ENCODE peak calls at places on chromosomes 3 and 15, in six cellular contexts. U is cardiac fibroblast, S is fibroblast of villous mesenchyme, R is Panc1, L is tibial nerve, Z is omental fat pad. K is an unnamed sample.

GRCh38 chr3:134956395-134956794 is 161.3 kb downstream of the EPHB1 start:
- DNase-seq in U (no peak), S (no peak), R (no peak), L (no peak), Z (no peak), K (no peak)

GRCh38 chr3:106719583-106719982 is 657.7 kb upstream of the CCDC54 start:
- DNase-seq in U (no peak), S (no peak), R (no peak), L (no peak), Z (no peak), K (no peak)

GRCh38 chr3:72265250-72265649 is 480.3 kb upstream of the PROK2 start:
- DNase-seq in U (peak), S (peak), R (no peak), L (no peak), Z (no peak), K (no peak)

GRCh38 chr3:33557829-33558228 is 117.6 kb upstream of the UBP1 start:
- DNase-seq in U (no peak), S (no peak), R (no peak), L (no peak), Z (no peak), K (no peak)

GRCh38 chr3:82707035-82707434 is 945.6 kb upstream of the GBE1 start:
- DNase-seq in U (no peak), S (no peak), R (no peak), L (no peak), Z (no peak), K (no peak)

GRCh38 chr3:144039661-144040060 is 68.0 kb downstream of the DIPK2A start:
- DNase-seq in U (no peak), S (no peak), R (no peak), L (no peak), Z (no peak), K (no peak)

GRCh38 chr15:29942548-29942947 is 120.3 kb upstream of the TJP1 start:
- DNase-seq in U (no peak), S (no peak), R (no peak), L (no peak), Z (no peak), K (no peak)

GRCh38 chr3:134486577-134487041 is 752 bp downstream of the CEP63 start:
- DNase-seq in U (peak), S (peak), R (no peak), L (no peak), Z (no peak), K (no peak)

GRCh38 chr3:64238971-64239667 is 13.9 kb upstream of the PRICKLE2 start:
- DNase-seq in U (peak), S (peak), R (no peak), L (peak), Z (peak), K (no peak)

GRCh38 chr15:39788108-39788507 is 5.5 kb upstream of the FSIP1 start:
- DNase-seq in U (peak), S (peak), R (no peak), L (no peak), Z (no peak), K (no peak)

GRCh38 chr3:8962226-8962861 is 928 bp downstream of the RAD18 start:
- DNase-seq in U (peak), S (no peak), R (no peak), L (no peak), Z (no peak), K (no peak)

GRCh38 chr15:26023231-26023630 is 160.1 kb upstream of the ATP10A start:
- DNase-seq in U (no peak), S (no peak), R (no peak), L (no peak), Z (no peak), K (no peak)

GRCh38 chr3:57221883-57222282 is 5.6 kb upstream of the APPL1 start:
- DNase-seq in U (peak), S (peak), R (no peak), L (no peak), Z (no peak), K (no peak)

GRCh38 chr3:195207056-195207455 is 63.9 kb downstream of the XXYLT1 start:
- DNase-seq in U (no peak), S (no peak), R (no peak), L (no peak), Z (no peak), K (no peak)

GRCh38 chr3:46671541-46672348 is 21.7 kb downstream of the ALS2CL start:
- DNase-seq in U (no peak), S (no peak), R (no peak), L (peak), Z (peak), K (no peak)

GRCh38 chr3:56926513-56927282 is 124.9 kb upstream of the ARHGEF3 start:
- DNase-seq in U (peak), S (peak), R (no peak), L (no peak), Z (no peak), K (no peak)

GRCh38 chr3:58184309-58184981 is 26.3 kb downstream of the DNASE1L3 start:
- DNase-seq in U (no peak), S (no peak), R (no peak), L (no peak), Z (no peak), K (no peak)

GRCh38 chr15:91867581-91868026 is 14.1 kb downstream of the SLCO3A1 start:
- DNase-seq in U (peak), S (peak), R (peak), L (no peak), Z (peak), K (no peak)

GRCh38 chr15:28118083-28118482 is 19.0 kb upstream of the OCA2 start:
- DNase-seq in U (no peak), S (no peak), R (no peak), L (no peak), Z (no peak), K (no peak)

GRCh38 chr15:35043380-35044095 is 41.6 kb downstream of the NANOGP8 start:
- DNase-seq in U (peak), S (no peak), R (no peak), L (no peak), Z (no peak), K (no peak)

GRCh38 chr3:187593347-187593850 is 76.8 kb downstream of the SST start:
- DNase-seq in U (no peak), S (no peak), R (no peak), L (no peak), Z (no peak), K (no peak)

GRCh38 chr3:15051531-15051930 is 13.6 kb downstream of the MRPS25 start:
- DNase-seq in U (peak), S (peak), R (peak), L (no peak), Z (no peak), K (peak)

GRCh38 chr3:40130721-40131120 is 178.8 kb upstream of the EIF1B start:
- DNase-seq in U (peak), S (no peak), R (no peak), L (no peak), Z (no peak), K (no peak)

GRCh38 chr15:29870495-29871151 is 48.4 kb upstream of the TJP1 start:
- DNase-seq in U (no peak), S (peak), R (no peak), L (no peak), Z (no peak), K (peak)

GRCh38 chr3:144770813-144771400 is 799.3 kb downstream of the DIPK2A start:
- DNase-seq in U (peak), S (peak), R (no peak), L (no peak), Z (no peak), K (no peak)

GRCh38 chr3:167467848-167468611 is 5.8 kb downstream of the SERPINI2 start:
- DNase-seq in U (no peak), S (no peak), R (no peak), L (no peak), Z (no peak), K (no peak)

GRCh38 chr15:41480396-41481140 is 13.1 kb upstream of the ITPKA start:
- DNase-seq in U (no peak), S (no peak), R (no peak), L (no peak), Z (no peak), K (no peak)

GRCh38 chr15:92383528-92384326 is 10.0 kb upstream of the ST8SIA2 start:
- DNase-seq in U (no peak), S (peak), R (no peak), L (no peak), Z (no peak), K (peak)

GRCh38 chr15:78726870-78727551 is 84.3 kb downstream of the ADAMTS7 start:
- DNase-seq in U (peak), S (no peak), R (no peak), L (no peak), Z (no peak), K (no peak)

GRCh38 chr15:31970007-31970406 is 60.3 kb upstream of the CHRNA7 start:
- DNase-seq in U (no peak), S (no peak), R (no peak), L (no peak), Z (no peak), K (no peak)

DNA sequence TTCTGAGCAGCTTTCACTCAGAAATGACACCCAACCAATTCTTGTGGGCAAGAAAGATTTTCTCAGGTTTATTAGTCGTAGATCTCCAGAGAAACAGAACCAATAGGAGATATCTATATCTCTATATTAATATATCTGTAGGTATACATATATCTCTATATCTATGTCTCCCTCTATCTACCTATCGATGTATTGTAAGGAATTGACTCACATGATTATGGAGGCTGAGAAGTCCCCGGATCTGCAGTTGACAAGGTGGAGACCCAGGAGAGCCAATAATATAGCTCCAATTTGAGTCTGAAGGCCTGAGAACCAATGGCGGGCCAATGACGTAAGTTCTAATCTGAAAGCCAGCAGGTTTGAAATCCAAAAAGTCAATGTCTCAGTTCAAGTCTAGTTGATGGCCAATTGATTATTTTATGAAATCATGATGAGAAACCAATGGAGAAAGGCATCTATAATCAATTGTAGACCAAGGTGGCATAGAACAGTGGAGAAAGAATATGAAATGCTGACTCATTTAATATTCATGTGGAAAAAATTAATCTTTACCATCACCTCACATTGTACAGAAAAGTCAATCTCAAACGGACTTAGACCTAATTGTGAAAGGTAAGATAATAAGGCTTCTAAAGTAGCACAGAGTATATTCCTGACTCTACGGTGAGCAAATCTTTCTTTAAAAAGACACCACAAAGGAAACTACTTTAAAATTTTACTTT is 65.6 kb upstream of the CHRNA7 start:
- DNase-seq in U (no peak), S (no peak), R (no peak), L (no peak), Z (no peak), K (no peak)
- TF ChIP-seq CTCF in U (no peak), S (no peak), R (peak), L (no peak), Z (no peak), K (no peak)

GRCh38 chr3:61974662-61975061 is 398.7 kb downstream of the FEZF2 start:
- DNase-seq in U (no peak), S (no peak), R (no peak), L (no peak), Z (no peak), K (no peak)
- TF ChIP-seq CTCF in U (no peak), S (no peak), R (no peak), L (no peak), Z (no peak), K (no peak)

GRCh38 chr3:16595778-16596177 is 9.4 kb downstream of the DAZL start:
- DNase-seq in U (peak), S (no peak), R (no peak), L (no peak), Z (no peak), K (no peak)
- TF ChIP-seq CTCF in U (peak), S (no peak), R (no peak), L (no peak), Z (no peak), K (no peak)

DNA sequence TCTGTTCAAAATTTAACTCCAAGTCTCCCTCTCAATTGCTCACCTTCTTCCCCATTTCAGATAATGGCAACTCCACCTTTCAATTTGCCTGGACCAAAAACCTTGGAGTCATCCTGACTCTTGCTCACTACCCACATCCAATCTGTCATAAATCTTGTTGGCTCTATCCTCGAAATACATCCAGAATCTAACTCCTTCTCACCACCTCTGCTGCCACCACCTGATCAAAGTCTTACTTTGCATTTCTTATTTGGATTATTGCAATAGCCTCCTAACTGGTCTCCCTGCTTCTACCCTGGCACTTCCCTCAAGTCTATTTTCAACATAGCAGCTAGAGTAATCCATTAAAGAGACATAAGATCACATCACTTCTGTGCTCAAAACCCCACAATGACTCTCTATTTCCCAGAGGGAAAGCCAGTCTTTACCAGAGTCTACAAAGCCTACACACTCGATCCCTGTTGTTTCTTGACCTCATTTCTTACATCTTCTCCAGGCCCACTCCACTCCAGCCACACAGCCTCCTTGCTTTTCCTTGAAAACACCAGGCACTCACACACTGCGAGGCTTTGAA is 86.6 kb downstream of the GPR156 start:
- DNase-seq in U (peak), S (peak), R (no peak), L (no peak), Z (no peak), K (no peak)
- TF ChIP-seq CTCF in U (peak), S (peak), R (peak), L (no peak), Z (no peak), K (no peak)

GRCh38 chr3:45503904-45504651 is 90.5 kb upstream of the LIMD1 start:
- DNase-seq in U (no peak), S (no peak), R (no peak), L (no peak), Z (no peak), K (no peak)

GRCh38 chr3:45497963-45498362 is 96.6 kb upstream of the LIMD1 start:
- DNase-seq in U (no peak), S (peak), R (no peak), L (no peak), Z (no peak), K (no peak)

GRCh38 chr3:45498532-45498931 is 96.0 kb upstream of the LIMD1 start:
- DNase-seq in U (no peak), S (no peak), R (no peak), L (no peak), Z (no peak), K (no peak)

GRCh38 chr3:45496550-45496949 is 98.0 kb upstream of the LIMD1 start:
- DNase-seq in U (peak), S (no peak), R (no peak), L (no peak), Z (no peak), K (no peak)

GRCh38 chr3:45499529-45499928 is 95.0 kb upstream of the LIMD1 start:
- DNase-seq in U (peak), S (peak), R (no peak), L (no peak), Z (no peak), K (no peak)
- TF ChIP-seq CTCF in U (peak), S (peak), R (peak), L (peak), Z (no peak), K (peak)

K was measured in neural crest cell.